ENCODE peak calls at places on chromosome 12, in four cellular contexts. S is heart left ventricle, X is endothelial cell of umbilical vein, W is heart right ventricle. Y is an unnamed sample.

GRCh38 chr12:64091186-64091585 is 130.9 kb downstream of the KICS2 start:
- DNase-seq in S (no peak), W (no peak), X (no peak), Y (no peak)

GRCh38 chr12:63093711-63094110 is 57.3 kb downstream of the AVPR1A start:
- DNase-seq in S (no peak), W (no peak), X (no peak), Y (no peak)

GRCh38 chr12:29616664-29617409 is 119.4 kb upstream of the OVCH1 start:
- DNase-seq in S (no peak), X (peak; percentile 29), W (no peak), Y (peak; percentile 91)

GRCh38 chr12:94099191-94099983 is 49.0 kb upstream of the PLXNC1 start:
- DNase-seq in S (no peak), X (peak; percentile 8), W (no peak), Y (no peak)

GRCh38 chr12:102702447-102703114 is 214.5 kb downstream of the PAH start:
- DNase-seq in W (peak; percentile 23), S (peak; percentile 38), X (peak; percentile 24), Y (peak; percentile 46)

GRCh38 chr12:52777566-52777965 is 421 bp upstream of the KRT76 start:
- DNase-seq in W (no peak), X (no peak), S (no peak), Y (no peak)

GRCh38 chr12:5160827-5161226 is 117.1 kb downstream of the KCNA5 start:
- DNase-seq in W (no peak), S (no peak), X (no peak), Y (no peak)

GRCh38 chr12:4116251-4117111 is 157.1 kb upstream of the CCND2 start:
- DNase-seq in W (peak; percentile 41), X (peak; percentile 14), S (peak; percentile 40), Y (peak; percentile 85)

GRCh38 chr12:116539361-116539771 is 19.8 kb upstream of the MAP1LC3B2 start:
- DNase-seq in S (no peak), W (no peak), X (peak; percentile 20), Y (peak; percentile 67)

GRCh38 chr12:45730842-45731336 is 1.4 kb downstream of the ARID2 start:
- DNase-seq in X (peak; percentile 75), S (no peak), W (peak; percentile 22), Y (peak; percentile 35)

GRCh38 chr12:131793623-131794022 is 34.6 kb upstream of the MMP17 start:
- DNase-seq in S (no peak), W (no peak), X (no peak), Y (no peak)

DNA sequence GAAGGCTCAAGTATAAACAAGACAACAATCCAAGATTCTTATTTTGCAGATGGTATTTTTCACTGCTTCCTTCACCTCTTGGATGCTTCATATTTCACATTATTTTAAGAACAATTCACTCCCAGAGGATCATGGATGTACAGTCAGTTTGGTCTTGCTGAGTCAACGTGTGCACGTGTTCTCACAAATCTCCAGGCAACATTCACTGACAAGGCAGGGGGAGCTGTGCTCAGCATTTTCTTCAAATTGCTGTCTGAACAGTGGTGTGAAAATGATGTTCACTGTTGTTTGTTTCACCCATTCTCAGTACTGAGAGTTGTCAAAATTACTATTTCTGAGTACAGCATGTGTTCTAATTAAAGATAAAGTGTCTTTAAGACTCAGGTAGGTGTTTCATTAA is 118.3 kb upstream of the SLC38A4 start:
- DNase-seq in S (no peak), X (peak; percentile 37), W (no peak), Y (peak; percentile 81)
- TF ChIP-seq CTCF in S (no peak), X (peak; percentile 6), W (peak; percentile 40), Y (peak; percentile 32)

DNA sequence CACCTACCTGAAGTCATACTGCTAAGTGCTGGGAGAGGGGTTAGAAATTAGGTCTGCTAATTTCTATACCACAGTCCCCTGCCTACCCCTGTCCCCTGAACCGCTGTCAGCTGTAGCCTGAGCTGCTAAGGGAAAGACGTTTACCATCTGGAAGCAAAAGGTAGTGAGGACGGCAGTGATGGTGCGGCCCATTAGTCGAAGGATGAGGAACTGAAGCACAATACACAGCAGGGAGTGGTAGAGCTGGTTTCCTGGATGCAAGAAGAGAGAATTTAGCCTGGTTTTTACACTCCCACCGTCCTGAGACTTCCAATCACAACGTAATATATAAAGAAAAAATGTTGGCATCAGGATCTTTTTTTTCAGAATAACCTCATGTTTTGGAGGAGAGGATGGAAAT is 11.8 kb downstream of the EMG1 start:
- DNase-seq in X (no peak), W (no peak), S (no peak), Y (no peak)
- H3K36me3 ChIP-seq in X (peaks cover 15% of the 10 kb centered on the region), W (no peaks in the 10 kb centered on the region), S (peaks cover 75% of the 10 kb centered on the region), Y (peaks cover 12% of the 10 kb centered on the region)

GRCh38 chr12:96395236-96395635 is 5.0 kb downstream of the CDK17 start:
- DNase-seq in W (no peak), X (peak; percentile 17), S (no peak), Y (no peak)

GRCh38 chr12:96396209-96396608 is 4.0 kb downstream of the CDK17 start:
- DNase-seq in X (no peak), S (no peak), W (no peak), Y (no peak)

GRCh38 chr12:96398422-96399080 is 1.7 kb downstream of the CDK17 start:
- DNase-seq in W (no peak), S (no peak), X (peak; percentile 63), Y (no peak)

GRCh38 chr12:96397756-96398421 is 2.4 kb downstream of the CDK17 start:
- DNase-seq in S (no peak), X (peak; percentile 42), W (no peak), Y (no peak)

GRCh38 chr12:96396914-96397313 is 3.3 kb downstream of the CDK17 start:
- DNase-seq in S (no peak), W (no peak), X (peak; percentile 49), Y (no peak)
- H3K4me3 ChIP-seq in S (peak overlapping the region; percentile 82), W (peak overlapping the region; percentile 94), X (peak overlapping the region; percentile 77), Y (no peak overlapping the region)

DNA sequence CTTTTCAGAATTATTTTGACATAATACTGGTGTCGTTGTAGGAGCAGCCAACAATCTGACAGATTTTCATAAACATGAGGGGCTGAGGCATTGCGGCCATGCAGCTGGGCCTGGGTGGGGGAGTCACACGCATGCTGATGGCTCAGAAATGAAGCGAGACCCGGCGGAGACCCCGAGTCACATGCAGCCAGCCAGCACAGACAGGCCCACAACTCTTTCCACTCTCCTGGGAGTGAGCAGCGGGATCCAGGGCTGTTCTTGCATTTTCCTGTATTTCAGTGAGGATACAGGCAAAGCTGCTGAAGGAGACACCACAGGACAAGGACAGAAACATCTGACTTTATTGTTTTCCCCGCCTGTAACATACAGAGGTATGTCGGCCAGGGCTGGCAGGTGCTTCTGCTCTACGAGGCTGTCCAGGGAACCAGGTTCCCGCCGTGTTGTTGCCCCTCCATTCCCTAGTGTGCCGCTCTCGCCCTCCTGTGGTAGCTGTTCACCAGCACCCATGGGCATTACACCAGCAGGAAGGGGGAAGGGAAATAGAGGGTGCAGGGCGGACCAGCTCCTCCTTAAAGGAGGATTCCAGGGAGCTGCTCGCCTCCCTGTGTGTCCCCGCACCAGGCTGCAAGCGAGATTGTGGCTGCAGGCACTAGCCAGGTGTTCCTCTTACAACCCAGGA is 30.5 kb downstream of the FZD10 start:
- DNase-seq in W (no peak), S (no peak), X (no peak), Y (peak; percentile 18)
- TF ChIP-seq CTCF in W (no peak), S (no peak), X (no peak), Y (peak; percentile 50)

DNA sequence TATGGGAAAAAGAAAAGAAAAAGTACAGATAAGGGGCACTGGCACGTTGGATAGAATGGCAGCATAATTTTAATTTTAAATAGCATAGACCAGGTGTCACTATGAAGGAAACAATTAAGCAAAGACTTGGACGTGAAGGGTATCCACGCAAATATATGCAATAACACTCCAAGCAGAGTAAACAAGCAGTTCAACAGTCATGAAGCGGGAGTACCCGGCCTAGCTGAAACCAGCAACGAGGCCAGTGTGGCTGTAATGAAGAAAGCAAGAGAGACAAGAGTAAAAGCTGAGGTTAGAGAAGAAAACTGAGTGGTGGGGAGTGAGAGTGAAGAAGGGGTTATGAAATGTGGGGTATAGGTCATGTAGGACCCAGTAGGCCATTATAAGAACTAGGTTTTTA is 85.4 kb downstream of the BCL2L14 start:
- DNase-seq in W (no peak), S (no peak), X (no peak), Y (no peak)
- H3K36me3 ChIP-seq in W (no peaks in the 10 kb centered on the region), S (peaks cover 43% of the 10 kb centered on the region), X (peaks cover 2% of the 10 kb centered on the region), Y (peaks cover 4% of the 10 kb centered on the region)

GRCh38 chr12:97837401-97837800 is 374.8 kb downstream of the RMST start:
- DNase-seq in W (no peak), S (no peak), X (no peak), Y (peak; percentile 84)
- H3K4me3 ChIP-seq in W (no peak overlapping the region), S (no peak overlapping the region), X (no peak overlapping the region), Y (no peak overlapping the region)

GRCh38 chr12:105278043-105278697 is 42.2 kb upstream of the APPL2 start:
- DNase-seq in X (peak; percentile 29), W (no peak), S (no peak), Y (no peak)
- TF ChIP-seq CTCF in X (peak; percentile 28), W (no peak), S (no peak), Y (no peak)

Y was measured in bronchial epithelial cell.